ENCODE peak calls at places on chromosomes 2 and 18, in five cellular contexts. Q is neuronal stem cell, N is A549, R is SJSA1, D is astrocyte. T is an unnamed sample.
A peak's percentile ranks its signal among the peaks of the same experiment; 100 is the strongest.

GRCh38 chr18:38010971-38011370 is 445.4 kb upstream of the CELF4 start:
- DNase-seq in N (no peak), Q (no peak), D (no peak), R (no peak), T (no peak)

GRCh38 chr2:18777250-18777812 is 188.0 kb upstream of the NT5C1B start:
- DNase-seq in D (no peak), R (no peak), N (no peak), Q (peak; percentile 91), T (no peak)

GRCh38 chr2:43075906-43076585 is 150.4 kb downstream of the ZFP36L2 start:
- DNase-seq in D (peak; percentile 90), R (peak; percentile 91), Q (no peak), N (peak; percentile 58), T (no peak)

GRCh38 chr18:38243291-38243690 is 677.7 kb upstream of the CELF4 start:
- DNase-seq in R (no peak), N (no peak), Q (no peak), D (no peak), T (no peak)

GRCh38 chr2:64142817-64143153 is 1.4 kb downstream of the PELI1 start:
- DNase-seq in R (no peak), N (no peak), Q (no peak), D (no peak), T (no peak)

GRCh38 chr18:42956287-42956686 is 159.2 kb downstream of the RIT2 start:
- DNase-seq in Q (no peak), N (no peak), R (no peak), D (no peak), T (no peak)

GRCh38 chr2:109129356-109129920 is 433 bp downstream of the SH3RF3 start:
- DNase-seq in R (peak; percentile 44), N (peak; percentile 24), Q (peak; percentile 33), D (peak; percentile 21), T (peak; percentile 25)

GRCh38 chr18:2442726-2443275 is 128.5 kb downstream of the METTL4 start:
- DNase-seq in Q (no peak), N (no peak), R (no peak), D (peak; percentile 51), T (no peak)

GRCh38 chr2:185785851-185786473 is 47.4 kb downstream of the FSIP2 start:
- DNase-seq in R (no peak), Q (no peak), N (no peak), D (no peak), T (no peak)

GRCh38 chr2:111903930-111904439 is 5.6 kb downstream of the MERTK start:
- DNase-seq in N (no peak), D (no peak), R (no peak), Q (no peak), T (no peak)

GRCh38 chr2:99602475-99602874 is 112.7 kb upstream of the REV1 start:
- DNase-seq in Q (no peak), D (peak; percentile 84), N (no peak), R (no peak), T (no peak)

GRCh38 chr2:211014376-211014775 is 458.0 kb downstream of the CPS1 start:
- DNase-seq in Q (no peak), R (no peak), N (no peak), D (no peak), T (no peak)

GRCh38 chr2:237964578-237965404 is 2.0 kb upstream of the UBE2F start:
- DNase-seq in Q (no peak), N (no peak), R (no peak), D (peak; percentile 94), T (no peak)

GRCh38 chr2:26682155-26682554 is 10.4 kb upstream of the KCNK3 start:
- DNase-seq in R (no peak), N (no peak), Q (no peak), D (no peak), T (no peak)

GRCh38 chr2:111117666-111118454 is 2.9 kb upstream of the BCL2L11 start:
- DNase-seq in R (peak; percentile 68), N (peak; percentile 67), Q (peak; percentile 27), D (peak; percentile 69), T (peak; percentile 28)

GRCh38 chr2:74327627-74328026 is 15.6 kb downstream of the SLC4A5 start:
- DNase-seq in N (no peak), D (no peak), R (no peak), Q (no peak), T (no peak)

GRCh38 chr2:186739739-186740138 is 45.9 kb downstream of the FAM171B start:
- DNase-seq in R (no peak), N (no peak), D (no peak), Q (no peak), T (no peak)

GRCh38 chr2:70767699-70768584 is at the start of gene ADD2:
- DNase-seq in N (peak; percentile 81), Q (peak; percentile 70), D (peak; percentile 46), R (no peak), T (peak; percentile 26)

GRCh38 chr2:65397122-65397521 is 35.3 kb downstream of the SPRED2 start:
- DNase-seq in Q (no peak), R (no peak), N (no peak), D (peak; percentile 66), T (no peak)

GRCh38 chr2:9937968-9938367 is 13.5 kb upstream of the GRHL1 start:
- DNase-seq in Q (no peak), R (no peak), D (no peak), N (no peak), T (no peak)

GRCh38 chr2:71700041-71700879 is 246.9 kb downstream of the DYSF start:
- DNase-seq in R (no peak), N (no peak), Q (peak; percentile 17), D (no peak), T (no peak)

GRCh38 chr2:1563084-1563857 is 150.0 kb downstream of the TPO start:
- DNase-seq in D (no peak), N (no peak), R (no peak), Q (no peak), T (no peak)

GRCh38 chr2:1563943-1564342 is 150.7 kb downstream of the TPO start:
- DNase-seq in N (no peak), Q (no peak), R (no peak), D (no peak), T (no peak)

GRCh38 chr2:1561259-1561658 is 148.0 kb downstream of the TPO start:
- DNase-seq in Q (no peak), D (no peak), N (no peak), R (no peak), T (no peak)

GRCh38 chr2:1559589-1560175 is 146.4 kb downstream of the TPO start:
- DNase-seq in R (no peak), Q (no peak), D (no peak), N (no peak), T (no peak)

DNA sequence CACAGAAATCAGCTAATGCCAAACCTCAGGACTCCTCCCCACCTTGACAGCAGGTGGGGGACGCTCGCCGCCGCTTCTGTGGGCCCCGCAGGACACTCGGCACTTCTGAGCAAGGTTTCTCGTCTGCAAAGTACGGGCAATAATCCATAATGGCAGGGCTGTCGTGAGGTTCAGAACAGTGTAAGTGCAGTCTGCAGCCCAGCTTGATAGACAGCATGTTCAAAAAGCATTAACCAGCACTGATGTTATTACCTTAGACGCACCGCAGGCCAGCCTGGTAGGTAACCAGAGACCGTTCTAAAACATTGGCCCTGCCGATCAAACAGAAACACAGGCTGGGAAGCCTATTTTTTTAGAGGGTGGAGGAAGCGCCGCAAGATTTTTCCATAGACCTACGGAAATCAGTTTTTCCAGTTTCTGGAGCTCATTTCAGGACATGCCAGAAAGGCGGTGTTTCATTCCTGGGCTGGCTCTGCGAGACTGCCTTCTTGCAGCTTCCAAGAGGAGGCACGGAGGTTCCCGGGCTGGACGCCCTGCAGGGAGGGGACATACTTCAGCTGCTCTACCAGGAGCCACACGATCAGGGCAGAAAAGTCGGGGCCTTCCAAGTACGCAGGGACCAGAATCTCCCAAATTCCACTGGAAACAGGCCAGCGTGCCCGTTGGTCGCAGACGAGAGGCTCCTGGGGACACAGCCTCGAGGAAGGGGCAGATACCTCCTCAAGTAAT is 148.7 kb downstream of the TPO start:
- DNase-seq in R (no peak), Q (no peak), D (no peak), N (no peak), T (no peak)
- H3K4me1 ChIP-seq in R (no peaks in the 10 kb centered on the region), Q (no peaks in the 10 kb centered on the region), D (peaks cover 5% of the 10 kb centered on the region), N (no peaks in the 10 kb centered on the region), T (peaks cover 21% of the 10 kb centered on the region)

DNA sequence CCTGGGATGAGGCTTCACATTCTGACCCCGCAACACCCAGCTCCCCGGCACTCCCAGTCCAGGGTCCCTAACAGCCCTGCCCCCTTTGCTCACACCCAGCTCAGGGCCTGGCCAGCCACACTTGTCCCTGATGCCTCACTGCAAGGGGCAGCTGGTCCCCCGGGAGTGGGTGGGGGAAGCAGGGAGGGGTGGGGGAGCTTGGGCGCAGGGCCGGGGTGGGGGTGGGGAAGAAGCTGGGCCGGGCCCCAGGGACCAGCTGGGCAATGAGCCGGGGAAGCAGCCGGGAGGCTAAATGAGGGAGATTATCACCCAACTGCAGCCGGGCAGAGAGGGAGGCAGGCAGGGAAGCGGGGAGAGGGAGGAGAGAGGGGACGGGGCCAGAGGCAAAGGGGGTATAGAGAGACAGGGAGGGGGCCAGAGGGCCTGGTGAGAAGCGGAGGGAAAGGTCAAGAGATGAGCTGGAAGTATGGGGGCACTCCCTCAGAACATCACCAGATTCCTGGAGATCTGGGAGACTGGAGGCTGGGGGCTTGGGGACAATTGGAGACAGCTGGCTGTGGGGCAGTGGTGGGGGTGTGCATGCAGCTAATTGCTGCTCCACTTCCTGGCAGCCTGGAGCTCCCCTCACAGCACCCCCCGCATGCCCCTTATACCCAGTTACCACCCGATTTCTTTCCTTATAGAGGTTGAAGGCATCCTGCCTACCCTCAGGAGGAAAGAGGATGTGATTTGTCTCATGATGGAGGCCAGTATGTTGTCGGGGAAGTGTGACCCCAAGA is 2.5 kb upstream of the ASIC4 start:
- DNase-seq in Q (no peak), R (no peak), D (no peak), N (no peak), T (no peak)
- H3K4me1 ChIP-seq in Q (peaks cover 57% of the 10 kb centered on the region), R (peaks cover 10% of the 10 kb centered on the region), D (peaks cover 21% of the 10 kb centered on the region), N (peaks cover 12% of the 10 kb centered on the region), T (peaks cover 25% of the 10 kb centered on the region)

GRCh38 chr2:16654775-16655456 is 10.7 kb downstream of the CYRIA start:
- DNase-seq in Q (no peak), D (no peak), R (no peak), N (no peak), T (no peak)

GRCh38 chr2:16655457-16655837 is 10.2 kb downstream of the CYRIA start:
- DNase-seq in N (no peak), R (no peak), Q (no peak), D (no peak), T (no peak)

GRCh38 chr2:16652296-16653082 is 13.1 kb downstream of the CYRIA start:
- DNase-seq in D (peak; percentile 33), N (no peak), Q (no peak), R (peak; percentile 24), T (no peak)

GRCh38 chr2:16653083-16653375 is 12.6 kb downstream of the CYRIA start:
- DNase-seq in Q (no peak), N (no peak), R (peak; percentile 13), D (no peak), T (no peak)

GRCh38 chr2:16653799-16654198 is 11.8 kb downstream of the CYRIA start:
- DNase-seq in R (peak; percentile 8), N (no peak), D (no peak), Q (no peak), T (no peak)
- H3K4me1 ChIP-seq in R (peaks cover 37% of the 10 kb centered on the region), N (no peaks in the 10 kb centered on the region), D (peaks cover 35% of the 10 kb centered on the region), Q (peaks cover 36% of the 10 kb centered on the region), T (no peaks in the 10 kb centered on the region)

DNA sequence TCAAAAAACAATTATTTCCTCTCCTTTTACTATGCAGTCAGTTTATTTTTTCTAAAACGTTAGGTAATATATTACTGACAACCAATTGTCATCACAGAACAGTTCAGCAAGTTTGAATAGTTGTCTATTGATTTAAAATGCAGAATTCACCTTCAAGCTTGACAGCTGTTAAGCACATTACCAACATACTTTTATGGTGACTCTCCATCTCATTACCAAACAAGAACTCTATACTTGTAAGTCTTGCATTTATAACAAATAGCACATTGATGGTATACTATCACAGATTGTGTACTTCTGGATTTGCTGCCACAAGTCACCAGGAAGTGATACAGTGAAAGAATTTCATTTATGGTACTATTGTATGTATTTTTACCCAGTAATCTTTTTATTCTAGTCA is 99.4 kb upstream of the PPP1CB start:
- DNase-seq in N (no peak), Q (no peak), R (no peak), D (peak; percentile 63), T (no peak)
- H3K4me1 ChIP-seq in N (peaks cover 27% of the 10 kb centered on the region), Q (peaks cover 37% of the 10 kb centered on the region), R (peaks cover 45% of the 10 kb centered on the region), D (peaks cover 15% of the 10 kb centered on the region), T (peaks cover 9% of the 10 kb centered on the region)